ENCODE peak calls at places on chromosomes 6 and 20, in four cellular contexts. One of them, this sample, is unnamed.

GRCh38 chr6:129073651-129074419 is 190.9 kb downstream of the LAMA2 start:
- DNase-seq in right atrium auricular region: no peak
- DNase-seq in iPS-NIHi11: no peak
- DNase-seq in glutamatergic neuron: no peak
- DNase-seq in this sample: no peak

GRCh38 chr6:109939654-109940053 is 38.5 kb upstream of the GPR6 start:
- DNase-seq in right atrium auricular region: no peak
- DNase-seq in iPS-NIHi11: no peak
- DNase-seq in glutamatergic neuron: no peak
- DNase-seq in this sample: no peak

GRCh38 chr6:42569102-42570028 is 5.5 kb downstream of the UBR2 start:
- DNase-seq in right atrium auricular region: no peak
- DNase-seq in iPS-NIHi11: no peak
- DNase-seq in glutamatergic neuron: no peak
- DNase-seq in this sample: no peak

GRCh38 chr6:166922937-166923336 is 33.4 kb downstream of the RNASET2 start:
- DNase-seq in right atrium auricular region: no peak
- DNase-seq in iPS-NIHi11: no peak
- DNase-seq in glutamatergic neuron: no peak
- DNase-seq in this sample: no peak

GRCh38 chr6:13673368-13673767 is 38.3 kb downstream of the RANBP9 start:
- DNase-seq in right atrium auricular region: no peak
- DNase-seq in iPS-NIHi11: no peak
- DNase-seq in glutamatergic neuron: no peak
- DNase-seq in this sample: no peak

GRCh38 chr6:74431873-74432272 is 735.9 kb downstream of the CD109 start:
- DNase-seq in right atrium auricular region: no peak
- DNase-seq in iPS-NIHi11: no peak
- DNase-seq in glutamatergic neuron: no peak
- DNase-seq in this sample: no peak

GRCh38 chr20:52105573-52106422 is 85.8 kb downstream of the ZFP64 start:
- DNase-seq in right atrium auricular region: no peak
- DNase-seq in iPS-NIHi11: peak; percentile 84
- DNase-seq in glutamatergic neuron: peak; percentile 53
- DNase-seq in this sample: peak; percentile 97

GRCh38 chr6:161261325-161261724 is 12.5 kb downstream of the AGPAT4 start:
- DNase-seq in right atrium auricular region: no peak
- DNase-seq in iPS-NIHi11: no peak
- DNase-seq in glutamatergic neuron: no peak
- DNase-seq in this sample: no peak

GRCh38 chr6:136792066-136792944 is at the start of gene MAP3K5:
- DNase-seq in right atrium auricular region: peak; percentile 77
- DNase-seq in iPS-NIHi11: peak; percentile 68
- DNase-seq in glutamatergic neuron: peak; percentile 54
- DNase-seq in this sample: peak; percentile 63

GRCh38 chr6:167826230-167827061 is at the start of gene AFDN:
- DNase-seq in right atrium auricular region: peak; percentile 68
- DNase-seq in iPS-NIHi11: peak; percentile 89
- DNase-seq in glutamatergic neuron: peak; percentile 78
- DNase-seq in this sample: peak; percentile 75

GRCh38 chr6:155341130-155341828 is 27.0 kb upstream of the TFB1M start:
- DNase-seq in right atrium auricular region: no peak
- DNase-seq in iPS-NIHi11: no peak
- DNase-seq in glutamatergic neuron: no peak
- DNase-seq in this sample: no peak

GRCh38 chr6:33621396-33622388 is 570 bp downstream of the ITPR3 start:
- DNase-seq in right atrium auricular region: no peak
- DNase-seq in iPS-NIHi11: peak; percentile 76
- DNase-seq in glutamatergic neuron: no peak
- DNase-seq in this sample: peak; percentile 48

GRCh38 chr20:31863296-31864085 is 6.8 kb downstream of the DUSP15 start:
- DNase-seq in right atrium auricular region: no peak
- DNase-seq in iPS-NIHi11: no peak
- DNase-seq in glutamatergic neuron: peak; percentile 15
- DNase-seq in this sample: peak; percentile 7

GRCh38 chr6:25971187-25971811 is 8.7 kb downstream of the TRIM38 start:
- DNase-seq in right atrium auricular region: peak; percentile 73
- DNase-seq in iPS-NIHi11: peak; percentile 33
- DNase-seq in glutamatergic neuron: no peak
- DNase-seq in this sample: no peak

GRCh38 chr20:62805365-62805710 is 703 bp downstream of the OGFR start:
- DNase-seq in right atrium auricular region: no peak
- DNase-seq in iPS-NIHi11: peak; percentile 70
- DNase-seq in glutamatergic neuron: no peak
- DNase-seq in this sample: no peak

GRCh38 chr20:51326241-51326819 is 216.2 kb downstream of the NFATC2 start:
- DNase-seq in right atrium auricular region: no peak
- DNase-seq in iPS-NIHi11: peak; percentile 88
- DNase-seq in glutamatergic neuron: peak; percentile 46
- DNase-seq in this sample: peak; percentile 76

GRCh38 chr6:31729979-31730630 is 1.0 kb upstream of the DDAH2 start:
- DNase-seq in right atrium auricular region: peak; percentile 92
- DNase-seq in iPS-NIHi11: peak; percentile 88
- DNase-seq in glutamatergic neuron: peak; percentile 95
- DNase-seq in this sample: peak; percentile 95

GRCh38 chr6:35474129-35474977 is 6.2 kb downstream of the RPL10A start:
- DNase-seq in right atrium auricular region: no peak
- DNase-seq in iPS-NIHi11: peak; percentile 29
- DNase-seq in glutamatergic neuron: no peak
- DNase-seq in this sample: no peak

GRCh38 chr6:3322366-3322890 is 63.7 kb downstream of the PSMG4 start:
- DNase-seq in right atrium auricular region: no peak
- DNase-seq in iPS-NIHi11: no peak
- DNase-seq in glutamatergic neuron: peak; percentile 43
- DNase-seq in this sample: no peak

This sample was measured in WTC11.